ENCODE peak calls at places on chromosomes 1 and 21, in seven cellular contexts. Y is CD8-positive, alpha-beta T cell; I is CD8-positive, alpha-beta memory T cell; B is right lobe of liver; G is mammary epithelial cell; N is CD4-positive, alpha-beta memory T cell; F is lung. M is an unnamed sample.

GRCh38 chr1:245396615-245397014 is 241.8 kb downstream of the KIF26B start:
- DNase-seq in F (no peak), I (no peak), Y (no peak), N (no peak), G (no peak), B (no peak), M (no peak)

GRCh38 chr1:6612641-6613360 is 730 bp upstream of the PHF13 start:
- DNase-seq in Y (no peak), B (peak; percentile 74), F (peak; percentile 51), G (peak; percentile 62), I (no peak), N (no peak), M (peak; percentile 80)

GRCh38 chr1:173062156-173062938 is 11.6 kb upstream of the TNFSF18 start:
- DNase-seq in G (peak; percentile 93), F (no peak), Y (no peak), B (no peak), I (no peak), N (no peak), M (no peak)

GRCh38 chr1:53754484-53755312 is 15.7 kb upstream of the GLIS1 start:
- DNase-seq in N (no peak), F (no peak), I (peak; percentile 5), G (peak; percentile 38), Y (peak; percentile 17), B (no peak), M (no peak)

GRCh38 chr1:68231627-68232303 is 558 bp downstream of the WLS start:
- DNase-seq in B (peak; percentile 58), Y (no peak), G (peak; percentile 68), I (no peak), F (peak; percentile 50), N (no peak), M (peak; percentile 77)

GRCh38 chr1:205542367-205542766 is 37.9 kb downstream of the CDK18 start:
- DNase-seq in N (no peak), B (no peak), I (no peak), F (no peak), Y (no peak), G (no peak), M (no peak)

GRCh38 chr1:55071477-55071876 is 32.1 kb downstream of the PCSK9 start:
- DNase-seq in Y (no peak), N (no peak), G (peak; percentile 46), I (no peak), B (no peak), F (no peak), M (peak; percentile 30)

GRCh38 chr1:89635825-89636815 is 3.2 kb downstream of the LRRC8C start:
- DNase-seq in B (no peak), N (no peak), I (no peak), F (no peak), G (peak; percentile 65), Y (no peak), M (no peak)

GRCh38 chr1:201447911-201448871 is 20.8 kb downstream of the PHLDA3 start:
- DNase-seq in G (peak; percentile 84), N (peak; percentile 29), Y (peak; percentile 56), F (peak; percentile 75), B (peak; percentile 68), I (peak; percentile 28), M (peak; percentile 85)

GRCh38 chr1:116334868-116335649 is 38.0 kb upstream of the ATP1A1 start:
- DNase-seq in F (no peak), Y (no peak), I (no peak), N (no peak), B (no peak), G (no peak), M (no peak)

GRCh38 chr1:20143318-20143717 is 4.2 kb downstream of the PLA2G2F start:
- DNase-seq in F (no peak), B (no peak), N (no peak), Y (no peak), G (no peak), I (no peak), M (no peak)

GRCh38 chr1:1510912-1511532 is 940 bp upstream of the ATAD3A start:
- DNase-seq in F (peak; percentile 34), I (no peak), B (no peak), G (peak; percentile 28), Y (no peak), N (no peak), M (no peak)

GRCh38 chr1:65075123-65075976 is 72.7 kb upstream of the AK4 start:
- DNase-seq in Y (peak; percentile 70), B (no peak), G (peak; percentile 36), F (peak; percentile 57), N (peak; percentile 77), I (peak; percentile 39), M (peak; percentile 85)

DNA sequence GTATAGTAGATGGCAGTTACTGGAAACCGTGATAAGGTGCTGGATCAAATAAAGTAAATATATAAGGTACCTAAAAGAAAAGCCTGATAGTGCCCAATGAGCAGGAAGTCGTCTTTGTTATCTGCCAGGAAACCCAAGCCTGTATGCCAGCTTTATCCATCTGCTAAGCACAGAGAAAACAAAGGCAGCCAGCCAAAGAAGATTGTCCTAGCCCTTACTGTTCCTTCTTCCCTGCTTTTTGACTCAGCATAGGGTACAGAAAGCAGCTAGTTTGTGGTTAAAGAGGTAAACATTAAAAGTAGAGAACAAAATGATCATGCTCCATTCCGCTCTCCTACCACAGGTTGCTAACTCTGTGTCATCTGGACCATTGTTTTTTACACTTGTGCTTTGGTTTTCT is 10.1 kb downstream of the KRTAP22-2 start:
- DNase-seq in G (no peak), I (no peak), N (no peak), F (no peak), B (no peak), Y (no peak), M (no peak)
- H3K9me3 ChIP-seq in G (peaks cover 3% of the 10 kb centered on the region), I (no peaks in the 10 kb centered on the region), N (no peaks in the 10 kb centered on the region), F (no peaks in the 10 kb centered on the region), B (no peaks in the 10 kb centered on the region), Y (no peaks in the 10 kb centered on the region), M (peaks cover 50% of the 10 kb centered on the region)

GRCh38 chr1:27603320-27603961 is 503 bp downstream of the AHDC1 start:
- DNase-seq in G (no peak), B (no peak), N (peak; percentile 33), Y (no peak), I (peak; percentile 27), F (no peak), M (peak; percentile 74)
- H3K4me1 ChIP-seq in G (peaks cover 49% of the 10 kb centered on the region), B (peaks cover 21% of the 10 kb centered on the region), N (peaks cover 54% of the 10 kb centered on the region), Y (peaks cover 62% of the 10 kb centered on the region), I (peaks cover 52% of the 10 kb centered on the region), F (peaks cover 19% of the 10 kb centered on the region), M (peaks cover 21% of the 10 kb centered on the region)

GRCh38 chr21:44625756-44626155 is 1.1 kb upstream of the KRTAP10-9 start:
- DNase-seq in B (no peak), N (no peak), I (no peak), F (no peak), G (no peak), Y (no peak), M (no peak)

GRCh38 chr21:44626262-44626661 is 631 bp upstream of the KRTAP10-9 start:
- DNase-seq in N (no peak), B (no peak), I (no peak), G (no peak), Y (no peak), F (no peak), M (no peak)

GRCh38 chr21:44626673-44627143 is at the start of gene KRTAP10-9:
- DNase-seq in N (no peak), F (no peak), Y (no peak), I (no peak), B (no peak), G (no peak), M (no peak)

GRCh38 chr21:44619886-44620285 is 7.0 kb upstream of the KRTAP10-9 start:
- DNase-seq in N (no peak), F (no peak), B (no peak), G (no peak), I (no peak), Y (no peak), M (no peak)

GRCh38 chr21:44623575-44623974 is 3.3 kb upstream of the KRTAP10-9 start:
- DNase-seq in Y (no peak), B (no peak), F (no peak), N (no peak), I (no peak), G (no peak), M (no peak)
- H3K9me3 ChIP-seq in Y (peaks cover 4% of the 10 kb centered on the region), B (no peaks in the 10 kb centered on the region), F (peaks cover 7% of the 10 kb centered on the region), N (no peaks in the 10 kb centered on the region), I (peaks cover 7% of the 10 kb centered on the region), G (peaks cover 5% of the 10 kb centered on the region), M (peaks cover 19% of the 10 kb centered on the region)

GRCh38 chr1:209073879-209074278 is 509.6 kb upstream of the CAMK1G start:
- DNase-seq in N (no peak), G (no peak), B (peak; percentile 67), I (no peak), F (no peak), Y (no peak), M (no peak)
- H3K4me1 ChIP-seq in N (no peaks in the 10 kb centered on the region), G (peaks cover 9% of the 10 kb centered on the region), B (peaks cover 24% of the 10 kb centered on the region), I (no peaks in the 10 kb centered on the region), F (no peaks in the 10 kb centered on the region), Y (no peaks in the 10 kb centered on the region), M (no peaks in the 10 kb centered on the region)

M was measured in mucosa of descending colon.